ENCODE peak calls at places on chromosomes 4 and X, in eight cellular contexts. X, B, D, A, R, U, S and Z are unnamed samples.

GRCh38 chrX:50067435-50068292 is 133.1 kb downstream of the AKAP4 start:
- DNase-seq in X (no peak), A (no peak), R (no peak), B (peak), S (peak), D (no peak), U (no peak), Z (no peak)

GRCh38 chr4:108247511-108248088 is 78.9 kb upstream of the LEF1 start:
- DNase-seq in R (no peak), B (no peak), U (no peak), D (no peak), A (peak), X (peak), S (no peak), Z (no peak)

GRCh38 chr4:116899536-116899935 is 185.8 kb downstream of the TRAM1L1 start:
- DNase-seq in B (no peak), X (no peak), U (no peak), A (no peak), D (no peak), S (no peak), R (no peak), Z (no peak)

GRCh38 chr4:45472490-45472889 is 651.4 kb downstream of the GABRG1 start:
- DNase-seq in B (no peak), S (no peak), R (no peak), X (peak), U (no peak), A (no peak), D (no peak), Z (no peak)

GRCh38 chrX:150482537-150483217 is 85.7 kb upstream of the MTM1 start:
- DNase-seq in B (peak), R (no peak), U (peak), X (peak), S (peak), A (no peak), D (no peak), Z (peak)

GRCh38 chrX:155237719-155238118 is 21.5 kb downstream of the VBP1 start:
- DNase-seq in R (no peak), X (no peak), U (no peak), A (no peak), S (no peak), D (no peak), B (no peak), Z (no peak)

GRCh38 chr4:12186526-12186925 is 757.8 kb upstream of the HS3ST1 start:
- DNase-seq in S (no peak), X (no peak), A (no peak), B (no peak), R (no peak), U (no peak), D (no peak), Z (no peak)

GRCh38 chrX:13569479-13570244 is at the start of gene EGFL6:
- DNase-seq in A (no peak), B (no peak), U (no peak), R (no peak), D (no peak), S (no peak), X (no peak), Z (no peak)

GRCh38 chr4:38313999-38314561 is 349.9 kb upstream of the KLF3 start:
- DNase-seq in X (peak), U (no peak), B (peak), S (peak), D (no peak), R (no peak), A (no peak), Z (peak)

GRCh38 chrX:78527263-78527662 is 131.9 kb downstream of the RTL3 start:
- DNase-seq in S (no peak), D (no peak), A (no peak), R (no peak), U (no peak), X (peak), B (peak), Z (no peak)

GRCh38 chr4:113730467-113731216 is 30.9 kb downstream of the CAMK2D start:
- DNase-seq in D (no peak), B (no peak), U (no peak), S (no peak), A (no peak), R (no peak), X (no peak), Z (no peak)

GRCh38 chrX:129495941-129496340 is 27.3 kb downstream of the SMARCA1 start:
- DNase-seq in B (no peak), A (no peak), D (no peak), U (no peak), R (no peak), S (no peak), X (peak), Z (no peak)

GRCh38 chrX:88424541-88424940 is 322.5 kb upstream of the CPXCR1 start:
- DNase-seq in A (no peak), U (no peak), S (no peak), R (no peak), D (no peak), X (no peak), B (no peak), Z (no peak)

GRCh38 chr4:116618638-116619037 is 466.7 kb downstream of the TRAM1L1 start:
- DNase-seq in B (no peak), D (no peak), U (no peak), X (no peak), R (no peak), S (no peak), A (no peak), Z (no peak)

GRCh38 chrX:135520022-135520552 is 373 bp upstream of the INTS6L start:
- DNase-seq in X (no peak), R (no peak), A (no peak), U (no peak), B (peak), D (no peak), S (no peak), Z (no peak)

GRCh38 chr4:108502366-108502765 is 118.0 kb upstream of the RPL34 start:
- DNase-seq in S (no peak), B (no peak), U (no peak), X (peak), D (no peak), R (no peak), A (no peak), Z (peak)

GRCh38 chr4:105758958-105759357 is 50.4 kb downstream of the GSTCD start:
- DNase-seq in D (no peak), U (no peak), X (no peak), A (no peak), S (no peak), R (no peak), B (no peak), Z (no peak)

GRCh38 chr4:93878566-93878965 is 50.0 kb downstream of the ATOH1 start:
- DNase-seq in U (no peak), X (no peak), B (no peak), D (no peak), S (no peak), A (no peak), R (no peak), Z (no peak)
- H3K27ac ChIP-seq in U (no peak), X (no peak), B (no peak), D (no peak), S (no peak), A (no peak), R (no peak), Z (no peak)

GRCh38 chr4:140373328-140374129 is at the start of gene SCOC:
- DNase-seq in S (peak), U (peak), A (peak), X (peak), R (peak), D (peak), B (peak), Z (peak)

GRCh38 chr4:140367738-140368137 is 5.7 kb upstream of the SCOC start:
- DNase-seq in X (peak), R (no peak), S (no peak), U (no peak), A (no peak), B (peak), D (no peak), Z (peak)

GRCh38 chr4:140368686-140369085 is 4.8 kb upstream of the SCOC start:
- DNase-seq in B (no peak), A (no peak), U (no peak), X (no peak), S (no peak), R (no peak), D (no peak), Z (no peak)

GRCh38 chr4:140374130-140374477 is 658 bp downstream of the SCOC start:
- DNase-seq in X (peak), A (no peak), R (no peak), S (no peak), U (no peak), B (no peak), D (no peak), Z (peak)

GRCh38 chr4:140372607-140373327 is 679 bp upstream of the SCOC start:
- DNase-seq in S (peak), B (peak), X (peak), R (no peak), A (no peak), D (no peak), U (no peak), Z (peak)
- TF ChIP-seq CTCF in S (no peak), B (no peak), X (no peak), R (no peak), A (peak), D (peak), U (no peak), Z (no peak)

GRCh38 chrX:66016905-66017658 is 22.8 kb downstream of the VSIG4 start:
- DNase-seq in R (no peak), S (no peak), D (no peak), B (no peak), A (no peak), X (no peak), U (no peak), Z (no peak)
- H3K27ac ChIP-seq in R (no peak), S (no peak), D (no peak), B (no peak), A (peak), X (no peak), U (no peak), Z (no peak)

DNA sequence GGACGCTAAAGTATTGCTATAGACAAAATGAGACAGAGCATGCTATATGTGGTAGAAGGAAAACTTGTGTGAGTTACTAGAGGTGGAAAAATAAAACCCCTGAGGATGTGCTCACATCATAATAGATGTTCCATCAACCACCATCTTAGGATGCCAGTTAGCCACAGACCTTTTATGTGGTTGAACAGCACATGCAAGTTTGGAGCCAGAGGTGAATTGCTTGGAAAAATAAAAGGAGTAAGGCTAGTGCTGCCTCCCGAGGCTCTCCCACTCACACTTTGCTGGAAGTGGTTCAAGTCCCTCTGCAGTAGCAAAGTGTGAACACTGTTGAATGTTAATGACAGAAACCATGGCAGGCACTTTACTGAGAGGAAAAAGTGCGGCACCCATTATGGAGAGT is 39.4 kb upstream of the PPARGC1A start:
- DNase-seq in B (no peak), S (no peak), D (no peak), U (no peak), X (no peak), A (no peak), R (no peak), Z (no peak)
- TF ChIP-seq CTCF in B (no peak), S (no peak), D (no peak), U (no peak), X (no peak), A (no peak), R (no peak), Z (no peak)

DNA sequence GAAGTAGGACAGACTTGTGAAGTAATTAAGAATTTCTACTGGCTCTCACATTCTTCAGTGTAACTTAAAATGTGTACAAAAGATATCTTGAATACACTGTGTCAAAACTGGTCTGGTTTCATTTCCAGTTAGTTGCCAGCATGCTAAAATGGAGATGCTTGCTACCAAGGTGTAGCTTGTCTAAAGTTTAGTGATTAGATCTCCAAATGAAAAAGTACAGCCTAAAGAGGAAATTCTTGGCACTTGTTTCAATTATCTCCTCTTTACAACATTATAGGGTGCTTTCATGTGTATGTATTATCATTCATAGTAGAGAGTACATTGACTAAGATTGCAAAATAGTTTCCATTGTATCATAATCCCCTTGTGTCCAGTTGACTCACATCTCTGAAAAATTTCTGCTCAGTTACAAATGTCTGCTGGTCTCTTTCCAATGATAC is 97.4 kb upstream of the SPRY1 start:
- DNase-seq in U (no peak), B (peak), R (no peak), X (peak), D (no peak), S (no peak), A (no peak), Z (peak)
- H3K27ac ChIP-seq in U (no peak), B (peak), R (no peak), X (peak), D (no peak), S (no peak), A (no peak), Z (no peak)